ENCODE peak calls at places on chromosomes 3 and 15, in nine cellular contexts. One of them, this sample, is unnamed.

GRCh38 chr3:18747383-18747782 is 322.2 kb upstream of the SATB1 start:
- DNase-seq in upper lobe of right lung: no peak
- DNase-seq in transverse colon: peak
- DNase-seq in lower leg skin: no peak
- DNase-seq in left lung: no peak
- DNase-seq in heart left ventricle: no peak
- DNase-seq in tibial artery: peak
- DNase-seq in spleen: no peak
- DNase-seq in choroid plexus epithelial cell: no peak
- DNase-seq in this sample: no peak

GRCh38 chr15:42749266-42749665 is 12.3 kb upstream of the CDAN1 start:
- DNase-seq in spleen: no peak
- DNase-seq in heart left ventricle: no peak
- DNase-seq in lower leg skin: no peak
- DNase-seq in transverse colon: no peak
- DNase-seq in upper lobe of right lung: no peak
- DNase-seq in choroid plexus epithelial cell: no peak
- DNase-seq in tibial artery: no peak
- DNase-seq in left lung: no peak
- DNase-seq in this sample: no peak

GRCh38 chr3:56137406-56137805 is 330.9 kb downstream of the ERC2 start:
- DNase-seq in spleen: no peak
- DNase-seq in choroid plexus epithelial cell: peak
- DNase-seq in tibial artery: no peak
- DNase-seq in transverse colon: no peak
- DNase-seq in upper lobe of right lung: no peak
- DNase-seq in left lung: no peak
- DNase-seq in lower leg skin: no peak
- DNase-seq in heart left ventricle: no peak
- DNase-seq in this sample: no peak

GRCh38 chr3:156024904-156025303 is 95.5 kb upstream of the KCNAB1 start:
- DNase-seq in spleen: no peak
- DNase-seq in left lung: no peak
- DNase-seq in heart left ventricle: no peak
- DNase-seq in transverse colon: no peak
- DNase-seq in lower leg skin: no peak
- DNase-seq in choroid plexus epithelial cell: peak
- DNase-seq in tibial artery: no peak
- DNase-seq in upper lobe of right lung: no peak
- DNase-seq in this sample: no peak

GRCh38 chr3:51799879-51800757 is 21.1 kb upstream of the IQCF6 start:
- DNase-seq in upper lobe of right lung: no peak
- DNase-seq in lower leg skin: no peak
- DNase-seq in transverse colon: no peak
- DNase-seq in heart left ventricle: no peak
- DNase-seq in tibial artery: no peak
- DNase-seq in choroid plexus epithelial cell: peak
- DNase-seq in left lung: no peak
- DNase-seq in spleen: no peak
- DNase-seq in this sample: no peak

GRCh38 chr3:171704002-171704401 is 106.3 kb downstream of the PLD1 start:
- DNase-seq in transverse colon: peak
- DNase-seq in heart left ventricle: no peak
- DNase-seq in upper lobe of right lung: no peak
- DNase-seq in choroid plexus epithelial cell: peak
- DNase-seq in spleen: no peak
- DNase-seq in left lung: no peak
- DNase-seq in tibial artery: no peak
- DNase-seq in lower leg skin: no peak
- DNase-seq in this sample: no peak

GRCh38 chr3:107954845-107955244 is 136.0 kb downstream of the CD47 start:
- DNase-seq in heart left ventricle: no peak
- DNase-seq in tibial artery: no peak
- DNase-seq in spleen: no peak
- DNase-seq in lower leg skin: no peak
- DNase-seq in upper lobe of right lung: no peak
- DNase-seq in choroid plexus epithelial cell: no peak
- DNase-seq in left lung: no peak
- DNase-seq in transverse colon: no peak
- DNase-seq in this sample: no peak

GRCh38 chr3:50324351-50325144 is 2.0 kb upstream of the HYAL2 start:
- DNase-seq in left lung: peak
- DNase-seq in spleen: peak
- DNase-seq in transverse colon: peak
- DNase-seq in tibial artery: peak
- DNase-seq in choroid plexus epithelial cell: peak
- DNase-seq in lower leg skin: no peak
- DNase-seq in heart left ventricle: peak
- DNase-seq in upper lobe of right lung: peak
- DNase-seq in this sample: peak

GRCh38 chr3:71987828-71988227 is 202.9 kb upstream of the PROK2 start:
- DNase-seq in spleen: no peak
- DNase-seq in heart left ventricle: no peak
- DNase-seq in lower leg skin: no peak
- DNase-seq in transverse colon: no peak
- DNase-seq in tibial artery: no peak
- DNase-seq in upper lobe of right lung: no peak
- DNase-seq in left lung: no peak
- DNase-seq in choroid plexus epithelial cell: peak
- DNase-seq in this sample: no peak

DNA sequence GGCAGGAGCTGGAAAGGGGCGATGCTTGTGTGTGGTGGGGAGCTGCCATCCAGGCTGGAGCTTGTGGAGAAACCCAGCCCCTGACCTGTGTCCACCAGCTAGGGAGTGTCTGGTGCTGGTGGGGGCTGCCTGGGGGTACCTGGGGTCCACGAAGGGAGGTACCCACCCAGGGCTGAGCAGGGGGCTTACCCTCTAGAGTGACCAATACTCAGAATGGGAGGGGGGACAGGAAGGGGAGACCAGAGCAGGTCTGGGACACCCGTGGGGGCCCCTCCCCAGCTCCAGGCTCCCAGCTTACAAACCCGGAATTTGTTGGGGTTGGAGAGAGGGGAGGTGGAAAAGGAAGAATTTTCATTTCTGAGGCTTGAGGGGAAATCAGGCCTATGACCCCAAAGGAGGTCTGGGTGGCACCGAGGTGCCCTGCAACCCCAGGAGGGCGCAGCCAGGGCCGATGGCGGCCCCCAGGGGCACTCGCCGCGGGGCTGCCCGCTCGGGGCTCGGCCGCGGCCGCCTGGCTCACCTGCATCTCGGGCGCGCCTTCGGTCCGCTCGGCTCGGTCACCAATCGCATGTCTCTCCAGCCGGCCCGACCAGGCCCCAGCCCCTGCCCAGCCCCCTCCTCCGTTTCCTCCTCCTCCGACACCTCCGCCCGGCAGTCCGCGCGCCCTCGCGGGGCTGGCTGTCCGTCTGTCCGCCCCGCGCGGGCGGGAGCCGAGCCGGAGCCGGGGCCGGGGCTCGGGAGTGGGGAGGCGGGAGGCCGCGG is 741 bp downstream of the LINGO1 start:
- DNase-seq in choroid plexus epithelial cell: no peak
- DNase-seq in left lung: no peak
- DNase-seq in spleen: no peak
- DNase-seq in lower leg skin: no peak
- DNase-seq in heart left ventricle: no peak
- DNase-seq in upper lobe of right lung: no peak
- DNase-seq in transverse colon: peak
- DNase-seq in tibial artery: no peak
- DNase-seq in this sample: no peak
- H3K4me3 ChIP-seq in choroid plexus epithelial cell: no peak
- H3K4me3 ChIP-seq in left lung: no peak
- H3K4me3 ChIP-seq in spleen: peak
- H3K4me3 ChIP-seq in lower leg skin: no peak
- H3K4me3 ChIP-seq in heart left ventricle: peak
- H3K4me3 ChIP-seq in upper lobe of right lung: peak
- H3K4me3 ChIP-seq in transverse colon: peak
- H3K4me3 ChIP-seq in tibial artery: peak
- H3K4me3 ChIP-seq in this sample: peak

GRCh38 chr3:37995652-37996641 is 5.4 kb downstream of the VILL start:
- DNase-seq in tibial artery: peak
- DNase-seq in lower leg skin: no peak
- DNase-seq in transverse colon: no peak
- DNase-seq in left lung: no peak
- DNase-seq in upper lobe of right lung: peak
- DNase-seq in choroid plexus epithelial cell: peak
- DNase-seq in spleen: peak
- DNase-seq in heart left ventricle: no peak
- DNase-seq in this sample: no peak

GRCh38 chr3:37997321-37997720 is 6.7 kb downstream of the VILL start:
- DNase-seq in choroid plexus epithelial cell: no peak
- DNase-seq in heart left ventricle: no peak
- DNase-seq in lower leg skin: no peak
- DNase-seq in transverse colon: no peak
- DNase-seq in upper lobe of right lung: peak
- DNase-seq in tibial artery: peak
- DNase-seq in left lung: no peak
- DNase-seq in spleen: peak
- DNase-seq in this sample: no peak

GRCh38 chr3:37996785-37997301 is 6.3 kb downstream of the VILL start:
- DNase-seq in choroid plexus epithelial cell: peak
- DNase-seq in left lung: no peak
- DNase-seq in lower leg skin: peak
- DNase-seq in tibial artery: peak
- DNase-seq in spleen: peak
- DNase-seq in transverse colon: peak
- DNase-seq in heart left ventricle: peak
- DNase-seq in upper lobe of right lung: peak
- DNase-seq in this sample: peak

GRCh38 chr3:37999836-38000235 is 9.2 kb downstream of the VILL start:
- DNase-seq in transverse colon: no peak
- DNase-seq in tibial artery: peak
- DNase-seq in spleen: peak
- DNase-seq in upper lobe of right lung: peak
- DNase-seq in left lung: no peak
- DNase-seq in lower leg skin: no peak
- DNase-seq in heart left ventricle: no peak
- DNase-seq in choroid plexus epithelial cell: no peak
- DNase-seq in this sample: no peak

DNA sequence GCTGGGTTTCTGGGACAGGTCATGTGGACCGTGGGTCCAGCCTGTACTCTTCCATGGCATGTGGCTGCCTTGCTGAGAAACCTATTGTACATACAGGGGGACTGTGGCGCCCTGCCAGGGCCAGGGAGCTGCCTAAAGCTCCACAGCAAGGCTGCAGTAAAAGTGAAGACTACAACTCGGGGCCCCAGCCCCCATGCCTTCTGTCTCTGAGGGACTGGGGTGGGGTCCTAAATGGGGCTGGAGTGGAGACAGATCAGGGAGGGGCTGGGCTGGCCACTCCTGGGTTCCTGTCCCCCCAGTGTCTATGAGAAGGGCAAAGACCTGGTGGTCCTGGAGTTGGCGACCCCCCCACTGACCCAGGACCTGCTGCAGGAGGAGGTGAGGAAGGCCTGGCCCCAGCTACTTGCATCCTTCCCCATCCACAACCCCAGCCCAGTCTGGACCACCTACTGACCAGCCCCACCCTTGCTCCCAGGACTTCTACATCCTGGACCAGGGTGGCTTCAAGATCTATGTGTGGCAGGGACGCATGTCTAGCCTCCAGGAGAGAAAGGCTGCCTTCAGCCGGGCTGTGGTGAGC is 7.3 kb downstream of the VILL start:
- DNase-seq in transverse colon: no peak
- DNase-seq in lower leg skin: no peak
- DNase-seq in tibial artery: peak
- DNase-seq in upper lobe of right lung: peak
- DNase-seq in left lung: no peak
- DNase-seq in choroid plexus epithelial cell: no peak
- DNase-seq in heart left ventricle: no peak
- DNase-seq in spleen: peak
- DNase-seq in this sample: no peak
- TF ChIP-seq CTCF in transverse colon: no peak
- TF ChIP-seq CTCF in lower leg skin: no peak
- TF ChIP-seq CTCF in tibial artery: no peak
- TF ChIP-seq CTCF in upper lobe of right lung: no peak
- TF ChIP-seq CTCF in left lung: no peak
- TF ChIP-seq CTCF in choroid plexus epithelial cell: no peak
- TF ChIP-seq CTCF in heart left ventricle: no peak
- TF ChIP-seq CTCF in spleen: no peak
- TF ChIP-seq CTCF in this sample: no peak

GRCh38 chr3:46970391-46971091 is 6.0 kb downstream of the CCDC12 start:
- DNase-seq in spleen: peak
- DNase-seq in upper lobe of right lung: peak
- DNase-seq in tibial artery: no peak
- DNase-seq in choroid plexus epithelial cell: no peak
- DNase-seq in heart left ventricle: peak
- DNase-seq in left lung: no peak
- DNase-seq in transverse colon: no peak
- DNase-seq in lower leg skin: peak
- DNase-seq in this sample: no peak
- H3K4me3 ChIP-seq in spleen: no peak
- H3K4me3 ChIP-seq in upper lobe of right lung: no peak
- H3K4me3 ChIP-seq in tibial artery: no peak
- H3K4me3 ChIP-seq in choroid plexus epithelial cell: no peak
- H3K4me3 ChIP-seq in heart left ventricle: no peak
- H3K4me3 ChIP-seq in left lung: no peak
- H3K4me3 ChIP-seq in transverse colon: no peak
- H3K4me3 ChIP-seq in lower leg skin: no peak
- H3K4me3 ChIP-seq in this sample: no peak

DNA sequence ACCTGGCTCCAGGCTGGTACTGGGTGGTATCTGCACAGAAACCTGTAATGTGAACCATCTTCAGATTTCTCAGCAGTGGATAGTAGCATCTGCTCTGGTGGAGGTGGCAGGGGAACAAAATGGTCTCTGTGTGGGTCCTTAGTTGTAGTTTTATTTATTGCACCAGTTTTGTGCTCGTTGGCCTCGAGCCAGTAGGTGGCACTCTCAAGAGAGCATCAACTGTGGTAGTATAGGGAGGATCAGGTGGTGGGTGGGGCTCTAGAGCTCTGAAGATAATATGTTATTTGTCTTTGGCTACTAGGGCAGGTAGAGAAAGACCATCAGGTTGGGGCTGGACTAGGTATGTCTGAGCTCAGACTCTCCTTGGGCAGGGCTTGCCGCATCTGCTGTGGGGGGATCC is 254.0 kb upstream of the GPR149 start:
- DNase-seq in upper lobe of right lung: peak
- DNase-seq in transverse colon: no peak
- DNase-seq in heart left ventricle: no peak
- DNase-seq in lower leg skin: no peak
- DNase-seq in spleen: no peak
- DNase-seq in left lung: no peak
- DNase-seq in tibial artery: no peak
- DNase-seq in choroid plexus epithelial cell: no peak
- DNase-seq in this sample: no peak
- TF ChIP-seq CTCF in upper lobe of right lung: no peak
- TF ChIP-seq CTCF in transverse colon: no peak
- TF ChIP-seq CTCF in heart left ventricle: no peak
- TF ChIP-seq CTCF in lower leg skin: no peak
- TF ChIP-seq CTCF in spleen: no peak
- TF ChIP-seq CTCF in left lung: no peak
- TF ChIP-seq CTCF in tibial artery: no peak
- TF ChIP-seq CTCF in choroid plexus epithelial cell: no peak
- TF ChIP-seq CTCF in this sample: no peak